ENCODE peak calls at places on chromosomes 1 and 21, in six cellular contexts. Q is stomach, A is esophagus squamous epithelium, I is aorta, Z is MM.1S, K is A549. O is an unnamed sample.
A peak's percentile ranks its signal among the peaks of the same experiment; 100 is the strongest.

GRCh38 chr1:11461738-11462137 is 17.2 kb upstream of the DISP3 start:
- DNase-seq in Q (no peak), A (no peak), I (no peak), Z (no peak), K (no peak), O (no peak)

GRCh38 chr1:3702990-3703728 is 49.1 kb upstream of the CCDC27 start:
- DNase-seq in Q (no peak), A (no peak), I (no peak), Z (no peak), K (no peak), O (no peak)

GRCh38 chr1:40411294-40411693 is 37.8 kb downstream of the SMAP2 start:
- DNase-seq in Q (no peak), A (no peak), I (no peak), Z (no peak), K (no peak), O (no peak)

GRCh38 chr1:181801617-181802016 is 259.9 kb downstream of the ZNF648 start:
- DNase-seq in Q (no peak), A (no peak), I (no peak), Z (no peak), K (no peak), O (no peak)

GRCh38 chr1:168674252-168674651 is 54.8 kb downstream of the DPT start:
- DNase-seq in Q (no peak), A (no peak), I (no peak), Z (no peak), K (no peak), O (no peak)

GRCh38 chr21:30882907-30883597 is 1.7 kb upstream of the KRTAP11-1 start:
- DNase-seq in Q (no peak), A (no peak), I (no peak), Z (no peak), K (no peak), O (no peak)

GRCh38 chr1:236534164-236534651 is 10.4 kb downstream of the LGALS8 start:
- DNase-seq in Q (no peak), A (no peak), I (no peak), Z (no peak), K (no peak), O (peak; percentile 17)

GRCh38 chr1:114595602-114596001 is 14.2 kb upstream of the BCAS2 start:
- DNase-seq in Q (no peak), A (no peak), I (no peak), Z (no peak), K (no peak), O (no peak)

GRCh38 chr1:160548183-160548582 is 25.1 kb upstream of the SLAMF6 start:
- DNase-seq in Q (no peak), A (no peak), I (no peak), Z (peak; percentile 5), K (no peak), O (no peak)

GRCh38 chr1:201383647-201384405 is 6.3 kb upstream of the TNNT2 start:
- DNase-seq in Q (no peak), A (no peak), I (no peak), Z (no peak), K (peak; percentile 52), O (no peak)

GRCh38 chr1:206508130-206508884 is 976 bp downstream of the RASSF5 start:
- DNase-seq in Q (peak; percentile 33), A (no peak), I (peak; percentile 75), Z (no peak), K (no peak), O (no peak)

GRCh38 chr1:240692339-240692705 is 80.4 kb upstream of the GREM2 start:
- DNase-seq in Q (no peak), A (no peak), I (no peak), Z (no peak), K (no peak), O (no peak)

GRCh38 chr21:30306821-30307330 is 13.2 kb downstream of the KRTAP26-1 start:
- DNase-seq in Q (peak; percentile 35), A (no peak), I (no peak), Z (no peak), K (no peak), O (no peak)

GRCh38 chr1:185775505-185775904 is 41.3 kb downstream of the HMCN1 start:
- DNase-seq in Q (no peak), A (no peak), I (no peak), Z (no peak), K (no peak), O (no peak)

GRCh38 chr21:46626536-46627302 is 8.8 kb upstream of the PRMT2 start:
- DNase-seq in Q (no peak), A (no peak), I (no peak), Z (no peak), K (no peak), O (no peak)

GRCh38 chr1:164780863-164781262 is 221.9 kb downstream of the PBX1 start:
- DNase-seq in Q (no peak), A (no peak), I (no peak), Z (no peak), K (no peak), O (no peak)

GRCh38 chr1:18578271-18578670 is 52.4 kb upstream of the PAX7 start:
- DNase-seq in Q (no peak), A (no peak), I (peak; percentile 36), Z (no peak), K (no peak), O (no peak)

GRCh38 chr1:105608713-105609112 is 1447.8 kb upstream of the PRMT6 start:
- DNase-seq in Q (no peak), A (no peak), I (no peak), Z (peak; percentile 26), K (peak; percentile 0), O (no peak)

GRCh38 chr21:46213620-46214286 is 14.8 kb downstream of the LSS start:
- DNase-seq in Q (no peak), A (no peak), I (peak; percentile 55), Z (no peak), K (no peak), O (no peak)

GRCh38 chr1:225396357-225396756 is 31.5 kb downstream of the LBR start:
- DNase-seq in Q (no peak), A (no peak), I (no peak), Z (no peak), K (no peak), O (peak; percentile 10)

GRCh38 chr1:182806015-182806678 is 16.6 kb downstream of the NPL start:
- DNase-seq in Q (no peak), A (no peak), I (no peak), Z (no peak), K (no peak), O (no peak)

GRCh38 chr1:205856433-205856832 is 6.5 kb upstream of the PM20D1 start:
- DNase-seq in Q (no peak), A (no peak), I (no peak), Z (no peak), K (no peak), O (no peak)

GRCh38 chr1:88802950-88803349 is 88.4 kb downstream of the GTF2B start:
- DNase-seq in Q (no peak), A (no peak), I (no peak), Z (no peak), K (no peak), O (no peak)

GRCh38 chr1:41658444-41659158 is 174.1 kb upstream of the EDN2 start:
- DNase-seq in Q (no peak), A (no peak), I (no peak), Z (no peak), K (no peak), O (no peak)

GRCh38 chr1:243848165-243849088 is 1.6 kb downstream of the AKT3 start:
- DNase-seq in Q (no peak), A (no peak), I (no peak), Z (no peak), K (no peak), O (peak; percentile 6)

GRCh38 chr1:197799271-197799670 is 24.0 kb upstream of the DENND1B start:
- DNase-seq in Q (no peak), A (no peak), I (no peak), Z (no peak), K (peak; percentile 20), O (no peak)

GRCh38 chr1:22794691-22795090 is 84.1 kb downstream of the EPHB2 start:
- DNase-seq in Q (no peak), A (no peak), I (no peak), Z (no peak), K (no peak), O (no peak)

GRCh38 chr1:31871703-31872102 is 55.9 kb upstream of the SPOCD1 start:
- DNase-seq in Q (no peak), A (no peak), I (no peak), Z (no peak), K (no peak), O (no peak)

GRCh38 chr21:26165331-26165730 is 5.2 kb downstream of the APP start:
- DNase-seq in Q (no peak), A (no peak), I (no peak), Z (no peak), K (no peak), O (no peak)

GRCh38 chr1:211420389-211420788 is 71.6 kb downstream of the RD3 start:
- DNase-seq in Q (no peak), A (no peak), I (no peak), Z (no peak), K (no peak), O (no peak)

GRCh38 chr1:52706941-52707926 is 9.1 kb upstream of the COA7 start:
- DNase-seq in Q (no peak), A (no peak), I (no peak), Z (no peak), K (no peak), O (no peak)

GRCh38 chr1:233605205-233605604 is 8.7 kb upstream of the KCNK1 start:
- DNase-seq in Q (no peak), A (no peak), I (no peak), Z (no peak), K (no peak), O (no peak)

GRCh38 chr1:214445846-214446614 is 105.4 kb downstream of the PTPN14 start:
- DNase-seq in Q (no peak), A (no peak), I (no peak), Z (no peak), K (no peak), O (no peak)

DNA sequence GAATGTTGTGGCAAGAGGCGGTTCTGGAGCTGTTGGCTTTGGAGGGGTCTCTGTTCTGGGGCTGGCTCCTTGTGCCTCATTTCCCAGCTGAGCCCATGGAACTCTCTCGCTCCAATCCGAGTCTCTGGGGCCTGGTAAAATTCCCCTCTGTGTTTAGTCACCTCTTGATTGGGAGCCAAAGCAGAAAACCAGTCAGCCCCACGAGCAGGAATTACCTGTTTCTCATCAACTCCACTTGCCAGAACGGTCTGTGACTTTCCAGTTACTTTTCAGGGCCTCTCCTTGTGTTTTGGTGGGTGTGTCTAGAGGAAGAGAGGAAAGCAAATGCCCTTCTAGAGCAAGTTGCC is 10.8 kb upstream of the S100A11 start:
- DNase-seq in Q (peak; percentile 77), A (no peak), I (peak; percentile 79), Z (no peak), K (no peak), O (no peak)
- H3K4me1 ChIP-seq in Q (peaks cover 62% of the 10 kb centered on the region), A (peaks cover 48% of the 10 kb centered on the region), I (no peaks in the 10 kb centered on the region), Z (peaks cover 18% of the 10 kb centered on the region), K (peaks cover 45% of the 10 kb centered on the region), O (peaks cover 20% of the 10 kb centered on the region)

GRCh38 chr1:8169364-8170058 is 143.4 kb upstream of the ERRFI1 start:
- DNase-seq in Q (peak; percentile 55), A (peak; percentile 19), I (peak; percentile 25), Z (peak; percentile 85), K (peak; percentile 89), O (peak; percentile 91)
- H3K4me3 ChIP-seq in Q (no peak overlapping the region), A (no peak overlapping the region), I (no peak overlapping the region), Z (no peak overlapping the region), K (no peak overlapping the region), O (peak overlapping the region; percentile 55)

GRCh38 chr21:23930565-23930964 is 1676.7 kb downstream of the MRPL39 start:
- DNase-seq in Q (no peak), A (no peak), I (no peak), Z (no peak), K (no peak), O (no peak)
- H3K9me3 ChIP-seq in Q (no peaks in the 10 kb centered on the region), A (no peaks in the 10 kb centered on the region), I (no peaks in the 10 kb centered on the region), Z (no peaks in the 10 kb centered on the region), K (no peaks in the 10 kb centered on the region), O (no peaks in the 10 kb centered on the region)

GRCh38 chr1:155974208-155975165 is 3.9 kb downstream of the ARHGEF2 start:
- DNase-seq in Q (no peak), A (no peak), I (no peak), Z (no peak), K (no peak), O (no peak)
- H3K4me1 ChIP-seq in Q (peaks cover 88% of the 10 kb centered on the region), A (peaks cover 81% of the 10 kb centered on the region), I (no peaks in the 10 kb centered on the region), Z (peaks cover 46% of the 10 kb centered on the region), K (peaks cover 73% of the 10 kb centered on the region), O (peaks cover 90% of the 10 kb centered on the region)